ENCODE peak calls at places on chromosomes 6 and 20, in five cellular contexts. O, V, J, D and X are unnamed samples. For H3K4me1, the result is how much of the 10 kb centered on the place peaks cover.

GRCh38 chr20:2767768-2768631 is 32.4 kb downstream of the CPXM1 start:
- DNase-seq in O (no peak), V (no peak), J (no peak), D (no peak), X (no peak)

GRCh38 chr6:27582928-27583725 is 110.2 kb upstream of the ZNF184 start:
- DNase-seq in O (no peak), V (peak), J (peak), D (no peak), X (peak)

GRCh38 chr6:115058414-115059211 is 715.8 kb upstream of the HS3ST5 start:
- DNase-seq in O (no peak), V (no peak), J (no peak), D (no peak), X (no peak)

GRCh38 chr20:19823216-19823615 is 65.2 kb downstream of the RIN2 start:
- DNase-seq in O (no peak), V (no peak), J (no peak), D (no peak), X (no peak)

GRCh38 chr6:129469070-129469662 is 240.8 kb downstream of the ARHGAP18 start:
- DNase-seq in O (no peak), V (no peak), J (no peak), D (no peak), X (no peak)

GRCh38 chr6:90468080-90468479 is 118.8 kb downstream of the MAP3K7 start:
- DNase-seq in O (no peak), V (no peak), J (peak), D (no peak), X (no peak)

GRCh38 chr20:44070139-44070900 is 116.7 kb downstream of the JPH2 start:
- DNase-seq in O (no peak), V (no peak), J (no peak), D (no peak), X (no peak)

GRCh38 chr6:125301435-125302391 is at the start of gene HDDC2:
- DNase-seq in O (no peak), V (peak), J (peak), D (no peak), X (peak)

GRCh38 chr6:161009991-161010390 is 18.4 kb downstream of the MAP3K4 start:
- DNase-seq in O (no peak), V (no peak), J (no peak), D (no peak), X (no peak)

GRCh38 chr6:133983099-133983939 is 30.3 kb downstream of the TBPL1 start:
- DNase-seq in O (no peak), V (peak), J (no peak), D (no peak), X (no peak)

GRCh38 chr6:63941747-63942470 is 306.3 kb downstream of the PHF3 start:
- DNase-seq in O (no peak), V (peak), J (no peak), D (no peak), X (no peak)

GRCh38 chr6:142744836-142745235 is 200.1 kb downstream of the HIVEP2 start:
- DNase-seq in O (no peak), V (no peak), J (no peak), D (no peak), X (no peak)

GRCh38 chr20:20276806-20277530 is 90.9 kb upstream of the INSM1 start:
- DNase-seq in O (no peak), V (no peak), J (no peak), D (no peak), X (peak)

GRCh38 chr6:106087548-106088325 is 1.6 kb downstream of the PRDM1 start:
- DNase-seq in O (no peak), V (no peak), J (no peak), D (no peak), X (peak)

GRCh38 chr6:14787677-14788076 is 458.2 kb upstream of the JARID2 start:
- DNase-seq in O (no peak), V (no peak), J (no peak), D (no peak), X (no peak)

GRCh38 chr6:37556884-37557644 is 57.4 kb upstream of the CCDC167 start:
- DNase-seq in O (no peak), V (no peak), J (no peak), D (no peak), X (no peak)

GRCh38 chr6:70709826-70710225 is 42.1 kb downstream of the SMAP1 start:
- DNase-seq in O (no peak), V (peak), J (no peak), D (no peak), X (no peak)

DNA sequence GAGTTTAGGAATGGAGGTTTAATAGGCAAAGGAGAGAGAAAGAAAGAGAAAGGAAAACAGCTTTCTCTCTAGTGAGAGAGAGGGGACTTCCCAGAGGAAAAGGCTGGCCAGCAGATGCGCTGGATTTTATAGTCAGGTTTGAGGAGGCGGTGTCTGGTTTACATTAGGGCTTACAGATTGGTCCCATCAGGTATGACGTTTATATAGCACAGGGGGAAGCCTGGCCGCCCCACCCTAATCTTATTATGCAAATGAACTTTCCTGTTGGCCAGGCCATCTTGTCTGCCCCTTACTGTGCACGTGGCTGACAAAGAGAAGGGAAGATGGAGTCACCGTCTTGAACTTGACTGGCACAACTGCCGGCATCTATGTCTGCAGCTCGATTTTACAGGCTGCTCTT is 86.6 kb upstream of the QKI start:
- DNase-seq in O (no peak), V (no peak), J (no peak), D (no peak), X (no peak)
- TF ChIP-seq CREB1 in O (no peak), V (no peak), J (no peak), D (no peak), X (no peak)

GRCh38 chr6:10861086-10861485 is 20.8 kb downstream of the GCM2 start:
- DNase-seq in O (no peak), V (no peak), J (no peak), D (no peak), X (no peak)

GRCh38 chr6:10850728-10851127 is 12.4 kb upstream of the MAK start:
- DNase-seq in O (no peak), V (no peak), J (no peak), D (no peak), X (no peak)

GRCh38 chr6:10857259-10857658 is 18.9 kb upstream of the MAK start:
- DNase-seq in O (no peak), V (no peak), J (no peak), D (no peak), X (no peak)

GRCh38 chr6:10852281-10852965 is 14.1 kb upstream of the MAK start:
- DNase-seq in O (no peak), V (no peak), J (no peak), D (no peak), X (no peak)

GRCh38 chr6:10855233-10855632 is 16.9 kb upstream of the MAK start:
- DNase-seq in O (peak), V (no peak), J (no peak), D (no peak), X (peak)
- H3K4me2 ChIP-seq in O (no peak), V (no peak), J (no peak), D (no peak), X (no peak)

DNA sequence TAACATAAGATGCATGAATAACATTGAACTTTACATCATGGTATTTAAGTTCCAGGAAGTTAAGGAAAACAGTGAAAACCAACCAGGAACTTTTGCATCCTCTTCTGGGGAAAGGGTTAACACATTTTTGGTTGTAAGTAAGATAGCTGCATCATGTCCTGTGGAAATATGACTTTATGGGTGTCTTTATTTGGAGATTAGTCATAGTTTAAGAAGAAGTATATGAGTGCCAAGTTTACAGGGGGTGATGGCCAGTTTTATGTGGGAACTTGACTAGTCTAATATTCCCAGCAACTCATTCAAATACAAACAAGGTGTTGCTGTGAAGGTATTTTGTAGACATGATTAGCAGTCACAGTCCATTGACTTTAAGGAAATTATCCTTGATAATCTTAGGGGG is 78.0 kb downstream of the PDE10A start:
- DNase-seq in O (no peak), V (no peak), J (no peak), D (no peak), X (no peak)
- H3K4me1 ChIP-seq in O (under half), V (under half), J (under half), D (under half), X (under half)

DNA sequence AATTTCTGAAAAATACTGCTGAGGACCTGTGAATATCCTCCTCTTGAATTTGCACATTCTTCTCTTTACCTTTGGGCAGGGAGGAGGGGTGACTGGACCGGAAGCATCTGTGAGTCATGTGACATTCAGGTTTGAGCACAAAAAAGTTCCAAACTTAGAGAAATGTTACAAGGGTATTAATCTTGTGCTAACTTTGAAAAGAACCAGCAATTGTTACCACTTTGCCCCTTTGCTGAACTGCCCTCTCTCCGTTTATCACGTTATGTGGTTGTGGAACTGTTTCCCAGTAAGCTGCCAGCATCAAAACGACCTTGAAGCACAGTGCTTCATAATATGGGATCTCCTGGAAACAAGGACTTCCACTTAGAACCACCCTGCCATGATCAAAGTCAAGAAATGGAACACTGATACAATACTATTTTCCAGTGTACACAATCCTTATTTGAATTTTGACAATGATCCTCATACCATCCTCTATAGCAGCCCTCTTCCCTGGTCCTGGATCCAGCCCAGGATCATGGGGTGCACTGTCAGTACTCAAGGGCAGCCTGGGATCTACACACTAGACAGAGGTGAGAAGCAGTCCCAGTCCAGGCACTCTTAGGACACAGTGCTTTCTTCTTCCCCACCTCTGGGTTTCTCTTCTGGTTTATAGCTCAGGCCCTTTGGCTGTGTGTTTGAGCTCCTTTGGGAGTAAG is 2.3 kb upstream of the TUBB1 start:
- DNase-seq in O (no peak), V (peak), J (no peak), D (no peak), X (no peak)
- TF ChIP-seq CREB1 in O (no peak), V (no peak), J (no peak), D (no peak), X (no peak)

DNA sequence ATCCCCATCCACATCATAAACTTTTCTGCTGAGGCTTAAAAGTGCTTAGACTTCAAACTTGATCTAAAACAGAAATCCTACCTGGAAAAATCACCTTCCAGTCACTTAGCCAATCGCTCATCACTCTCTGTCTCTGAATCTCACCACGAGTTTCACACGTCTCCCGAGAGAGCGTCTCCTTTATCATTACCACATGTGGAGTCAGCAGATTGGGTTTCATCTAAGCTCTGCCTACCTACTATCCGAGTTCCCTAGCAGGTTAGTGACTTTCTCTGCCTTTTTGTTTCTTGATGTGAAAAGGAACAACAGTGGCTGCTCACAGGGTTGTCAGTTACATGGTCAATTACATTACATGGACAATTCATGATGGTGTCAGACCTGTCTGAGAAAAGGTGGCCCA is 286.2 kb downstream of the ESR1 start:
- DNase-seq in O (no peak), V (no peak), J (no peak), D (no peak), X (no peak)
- H3K4me2 ChIP-seq in O (no peak), V (no peak), J (no peak), D (no peak), X (no peak)

GRCh38 chr20:33650753-33651561 is 11.2 kb upstream of the C20orf144 start:
- DNase-seq in O (no peak), V (no peak), J (no peak), D (no peak), X (no peak)
- H3K4me1 ChIP-seq in O (under half), V (under half), J (under half), D (under half), X (under half)

GRCh38 chr20:4366076-4366475 is 350.7 kb upstream of the RNF24 start:
- DNase-seq in O (no peak), V (no peak), J (no peak), D (no peak), X (no peak)

GRCh38 chr20:4369119-4369797 is 352.5 kb upstream of the PRND start:
- DNase-seq in O (no peak), V (no peak), J (no peak), D (no peak), X (no peak)

GRCh38 chr20:4371623-4372246 is 350.0 kb upstream of the PRND start:
- DNase-seq in O (no peak), V (no peak), J (no peak), D (no peak), X (no peak)

GRCh38 chr20:4370856-4371255 is 350.9 kb upstream of the PRND start:
- DNase-seq in O (no peak), V (no peak), J (no peak), D (no peak), X (no peak)

GRCh38 chr20:4369798-4370124 is 351.9 kb upstream of the PRND start:
- DNase-seq in O (no peak), V (no peak), J (peak), D (peak), X (no peak)
- TF ChIP-seq CREB1 in O (no peak), V (no peak), J (no peak), D (no peak), X (no peak)

DNA sequence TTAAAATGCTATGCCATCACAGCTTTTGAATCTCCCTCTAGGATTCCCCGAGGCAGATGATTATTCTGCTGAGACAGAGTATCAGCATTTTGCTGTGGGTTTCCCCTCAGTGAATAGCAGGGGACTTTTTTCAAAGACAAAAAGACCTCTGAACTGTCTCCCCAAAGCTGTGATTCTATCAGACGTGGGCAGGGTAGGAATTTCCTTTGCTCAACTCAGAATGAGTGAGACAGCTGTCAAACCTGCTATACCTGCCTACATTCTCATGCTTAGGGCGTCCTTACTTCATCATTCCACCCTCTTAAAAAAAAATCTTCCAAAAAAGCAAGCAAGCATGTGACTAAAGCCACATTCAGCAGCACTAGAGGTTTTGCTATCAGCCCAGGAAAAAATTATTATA is 147.6 kb upstream of the FAM83B start:
- DNase-seq in O (no peak), V (no peak), J (no peak), D (peak), X (no peak)
- H3K4me2 ChIP-seq in O (no peak), V (no peak), J (no peak), D (no peak), X (no peak)

DNA sequence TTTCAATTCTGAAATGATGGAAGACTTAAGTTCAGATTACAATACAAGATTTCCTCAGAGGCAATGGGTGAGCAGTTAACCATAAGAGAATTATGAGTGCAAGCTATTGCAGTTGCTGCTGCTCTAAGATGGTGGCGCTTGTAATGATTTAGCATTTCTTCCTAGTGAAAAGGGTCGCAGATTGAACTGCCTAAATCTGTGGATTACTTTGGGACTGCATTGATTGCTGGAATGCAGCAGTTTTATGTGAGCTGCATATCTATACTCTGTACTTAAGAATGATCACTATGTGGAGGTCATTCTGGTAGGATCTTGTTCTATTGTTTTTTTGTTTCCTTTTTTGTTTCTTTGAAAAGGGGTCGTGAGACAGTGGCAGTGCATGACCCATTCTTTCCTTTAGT is 5.3 kb downstream of the SCAF8 start:
- DNase-seq in O (no peak), V (no peak), J (no peak), D (no peak), X (peak)
- H3K4me1 ChIP-seq in O (under half), V (half or more), J (under half), D (under half), X (under half)

GRCh38 chr20:52235129-52235528 is 43.5 kb upstream of the ZFP64 start:
- DNase-seq in O (no peak), V (no peak), J (no peak), D (no peak), X (no peak)

GRCh38 chr20:52234302-52235045 is 42.9 kb upstream of the ZFP64 start:
- DNase-seq in O (no peak), V (peak), J (no peak), D (no peak), X (no peak)

GRCh38 chr20:52226370-52226769 is 34.8 kb upstream of the ZFP64 start:
- DNase-seq in O (no peak), V (peak), J (no peak), D (no peak), X (no peak)

GRCh38 chr20:52230406-52230805 is 38.8 kb upstream of the ZFP64 start:
- DNase-seq in O (no peak), V (no peak), J (no peak), D (no peak), X (no peak)

DNA sequence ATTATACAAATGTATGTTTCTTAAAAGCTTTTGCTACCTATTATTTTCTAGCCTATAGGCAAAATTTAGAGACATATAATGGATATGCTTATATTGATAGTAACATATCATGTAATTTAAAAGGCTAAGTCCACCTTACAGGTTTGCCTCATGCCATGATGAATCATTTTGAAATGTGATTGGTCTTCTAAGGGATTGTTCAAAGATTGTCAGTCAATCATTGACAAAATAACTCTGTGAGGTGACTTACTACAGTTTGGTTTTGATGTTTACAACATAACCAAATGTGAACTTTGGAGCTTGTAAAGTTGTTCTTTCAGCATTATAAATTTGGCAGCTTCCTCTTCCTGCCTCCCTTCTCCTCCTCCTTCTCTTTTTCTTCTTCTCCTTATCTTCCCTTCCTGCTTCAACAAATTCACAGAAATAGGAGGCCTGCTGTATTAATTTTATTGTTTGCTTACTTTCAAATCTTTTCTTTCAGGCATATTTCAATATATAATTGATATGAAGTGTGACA is 39.7 kb upstream of the ZFP64 start:
- DNase-seq in O (no peak), V (peak), J (no peak), D (no peak), X (no peak)
- TF ChIP-seq CREB1 in O (no peak), V (peak), J (no peak), D (no peak), X (no peak)